ENCODE peak calls at places on chromosomes 16 and 17, in four cellular contexts. F is bronchial epithelial cell, P is upper lobe of right lung, Z is amygdala. V is an unnamed sample.

GRCh38 chr17:46766493-46767491 is 51.7 kb downstream of the WNT3 start:
- DNase-seq in F (no peak), P (no peak), Z (no peak), V (no peak)

GRCh38 chr17:340074-340473 is 12.5 kb downstream of the RPH3AL start:
- DNase-seq in F (no peak), P (no peak), Z (no peak), V (no peak)

GRCh38 chr17:72139213-72139612 is 18.4 kb downstream of the SOX9 start:
- DNase-seq in F (peak), P (no peak), Z (no peak), V (no peak)

GRCh38 chr17:69434164-69434579 is 19.7 kb downstream of the MAP2K6 start:
- DNase-seq in F (peak), P (no peak), Z (no peak), V (no peak)

GRCh38 chr16:275041-275621 is 613 bp downstream of the RGS11 start:
- DNase-seq in F (no peak), P (peak), Z (no peak), V (no peak)

GRCh38 chr16:83068686-83069085 is 441.9 kb downstream of the CDH13 start:
- DNase-seq in F (no peak), P (no peak), Z (no peak), V (no peak)

GRCh38 chr17:4956493-4957061 is 5.7 kb downstream of the ENO3 start:
- DNase-seq in F (no peak), P (peak), Z (no peak), V (no peak)

GRCh38 chr17:6040473-6040872 is 29.7 kb upstream of the WSCD1 start:
- DNase-seq in F (no peak), P (no peak), Z (no peak), V (no peak)

GRCh38 chr17:50350733-50351132 is 4.8 kb downstream of the XYLT2 start:
- DNase-seq in F (no peak), P (peak), Z (no peak), V (no peak)

GRCh38 chr16:13307861-13308260 is 406.5 kb downstream of the SHISA9 start:
- DNase-seq in F (no peak), P (no peak), Z (no peak), V (no peak)

GRCh38 chr17:41145261-41145660 is 4.4 kb downstream of the KRTAP4-5 start:
- DNase-seq in F (no peak), P (no peak), Z (no peak), V (no peak)

GRCh38 chr17:41676058-41676419 is 12.6 kb upstream of the EIF1 start:
- DNase-seq in F (no peak), P (no peak), Z (no peak), V (no peak)

GRCh38 chr16:67636713-67637112 is 8.2 kb upstream of the CARMIL2 start:
- DNase-seq in F (no peak), P (peak), Z (no peak), V (no peak)

GRCh38 chr16:19184823-19185509 is 16.9 kb downstream of the SYT17 start:
- DNase-seq in F (no peak), P (no peak), Z (no peak), V (no peak)

GRCh38 chr17:18217412-18218015 is 7.9 kb upstream of the LLGL1 start:
- DNase-seq in F (peak), P (peak), Z (no peak), V (peak)

GRCh38 chr16:87117936-87118335 is 199.3 kb downstream of the C16orf95 start:
- DNase-seq in F (no peak), P (no peak), Z (no peak), V (no peak)

GRCh38 chr17:50062323-50063243 is 6.7 kb downstream of the ITGA3 start:
- DNase-seq in F (peak), P (peak), Z (no peak), V (peak)

GRCh38 chr17:81459864-81460263 is 52.7 kb downstream of the ACTG1 start:
- DNase-seq in F (no peak), P (no peak), Z (no peak), V (no peak)

GRCh38 chr17:75604034-75604695 is 16.6 kb downstream of the MYO15B start:
- DNase-seq in F (no peak), P (no peak), Z (no peak), V (no peak)

GRCh38 chr17:77772461-77772897 is 186.0 kb upstream of the TNRC6C start:
- DNase-seq in F (no peak), P (peak), Z (no peak), V (peak)

GRCh38 chr16:49453001-49453400 is 79.4 kb downstream of the C16orf78 start:
- DNase-seq in F (no peak), P (peak), Z (no peak), V (no peak)

GRCh38 chr16:14284930-14285541 is 213.9 kb downstream of the MRTFB start:
- DNase-seq in F (peak), P (peak), Z (peak), V (peak)

GRCh38 chr17:1529863-1530262 is 13.5 kb upstream of the INPP5K start:
- DNase-seq in F (no peak), P (no peak), Z (no peak), V (no peak)

GRCh38 chr16:24635900-24636610 is 93.4 kb upstream of the TNRC6A start:
- DNase-seq in F (peak), P (peak), Z (no peak), V (peak)

V was measured in A549.